ENCODE peak calls at places on chromosomes 4 and X, in eight cellular contexts. One of them, this sample, is unnamed.

GRCh38 chrX:140762061-140762460 is 52.5 kb downstream of the LINC00632 start:
- DNase-seq in GM12865: peak; percentile 31
- DNase-seq in kidney: no peak
- DNase-seq in adrenal gland: peak; percentile 37
- DNase-seq in fibroblast of lung: peak; percentile 64
- DNase-seq in H7: peak; percentile 29
- DNase-seq in ovary: peak; percentile 23
- DNase-seq in cardiac muscle cell: peak; percentile 67
- DNase-seq in this sample: no peak

GRCh38 chr4:73589261-73589847 is 30.9 kb downstream of the RASSF6 start:
- DNase-seq in GM12865: peak; percentile 58
- DNase-seq in kidney: no peak
- DNase-seq in adrenal gland: no peak
- DNase-seq in fibroblast of lung: peak; percentile 76
- DNase-seq in H7: no peak
- DNase-seq in ovary: no peak
- DNase-seq in cardiac muscle cell: no peak
- DNase-seq in this sample: no peak

GRCh38 chr4:73901031-73901430 is 31.8 kb downstream of the CXCL1 start:
- DNase-seq in GM12865: no peak
- DNase-seq in kidney: no peak
- DNase-seq in adrenal gland: no peak
- DNase-seq in fibroblast of lung: peak; percentile 93
- DNase-seq in H7: no peak
- DNase-seq in ovary: no peak
- DNase-seq in cardiac muscle cell: no peak
- DNase-seq in this sample: no peak

GRCh38 chr4:4782969-4783368 is 76.5 kb upstream of the MSX1 start:
- DNase-seq in GM12865: no peak
- DNase-seq in kidney: no peak
- DNase-seq in adrenal gland: no peak
- DNase-seq in fibroblast of lung: no peak
- DNase-seq in H7: no peak
- DNase-seq in ovary: no peak
- DNase-seq in cardiac muscle cell: no peak
- DNase-seq in this sample: no peak

GRCh38 chr4:124178449-124179021 is 534.0 kb downstream of the ANKRD50 start:
- DNase-seq in GM12865: no peak
- DNase-seq in kidney: no peak
- DNase-seq in adrenal gland: no peak
- DNase-seq in fibroblast of lung: peak; percentile 61
- DNase-seq in H7: no peak
- DNase-seq in ovary: no peak
- DNase-seq in cardiac muscle cell: no peak
- DNase-seq in this sample: no peak

GRCh38 chr4:139659735-139660424 is 5.7 kb upstream of the MGST2 start:
- DNase-seq in GM12865: no peak
- DNase-seq in kidney: no peak
- DNase-seq in adrenal gland: no peak
- DNase-seq in fibroblast of lung: no peak
- DNase-seq in H7: no peak
- DNase-seq in ovary: no peak
- DNase-seq in cardiac muscle cell: no peak
- DNase-seq in this sample: no peak

GRCh38 chrX:78595901-78596502 is 63.1 kb downstream of the RTL3 start:
- DNase-seq in GM12865: peak; percentile 35
- DNase-seq in kidney: no peak
- DNase-seq in adrenal gland: no peak
- DNase-seq in fibroblast of lung: no peak
- DNase-seq in H7: no peak
- DNase-seq in ovary: no peak
- DNase-seq in cardiac muscle cell: peak; percentile 9
- DNase-seq in this sample: no peak

GRCh38 chr4:90127223-90127705 is at the start of gene CCSER1:
- DNase-seq in GM12865: peak; percentile 83
- DNase-seq in kidney: peak; percentile 93
- DNase-seq in adrenal gland: peak; percentile 49
- DNase-seq in fibroblast of lung: peak; percentile 79
- DNase-seq in H7: peak; percentile 66
- DNase-seq in ovary: peak; percentile 38
- DNase-seq in cardiac muscle cell: peak; percentile 74
- DNase-seq in this sample: peak; percentile 11

GRCh38 chr4:56731857-56732256 is 50.8 kb upstream of the HOPX start:
- DNase-seq in GM12865: no peak
- DNase-seq in kidney: no peak
- DNase-seq in adrenal gland: no peak
- DNase-seq in fibroblast of lung: no peak
- DNase-seq in H7: peak; percentile 51
- DNase-seq in ovary: no peak
- DNase-seq in cardiac muscle cell: no peak
- DNase-seq in this sample: no peak

GRCh38 chr4:25813705-25814104 is 49.1 kb downstream of the SEL1L3 start:
- DNase-seq in GM12865: no peak
- DNase-seq in kidney: no peak
- DNase-seq in adrenal gland: no peak
- DNase-seq in fibroblast of lung: peak; percentile 90
- DNase-seq in H7: no peak
- DNase-seq in ovary: no peak
- DNase-seq in cardiac muscle cell: no peak
- DNase-seq in this sample: no peak

GRCh38 chrX:131792356-131792749 is 230.7 kb upstream of the STK26 start:
- DNase-seq in GM12865: peak; percentile 47
- DNase-seq in kidney: peak; percentile 93
- DNase-seq in adrenal gland: peak; percentile 93
- DNase-seq in fibroblast of lung: peak; percentile 83
- DNase-seq in H7: no peak
- DNase-seq in ovary: peak; percentile 93
- DNase-seq in cardiac muscle cell: no peak
- DNase-seq in this sample: no peak

GRCh38 chrX:118652717-118653116 is 74.7 kb upstream of the IL13RA1 start:
- DNase-seq in GM12865: no peak
- DNase-seq in kidney: no peak
- DNase-seq in adrenal gland: no peak
- DNase-seq in fibroblast of lung: peak; percentile 20
- DNase-seq in H7: no peak
- DNase-seq in ovary: no peak
- DNase-seq in cardiac muscle cell: no peak
- DNase-seq in this sample: no peak

GRCh38 chrX:118654331-118654730 is 73.1 kb upstream of the IL13RA1 start:
- DNase-seq in GM12865: no peak
- DNase-seq in kidney: no peak
- DNase-seq in adrenal gland: no peak
- DNase-seq in fibroblast of lung: no peak
- DNase-seq in H7: no peak
- DNase-seq in ovary: no peak
- DNase-seq in cardiac muscle cell: no peak
- DNase-seq in this sample: no peak

GRCh38 chrX:118660085-118660484 is 67.3 kb upstream of the IL13RA1 start:
- DNase-seq in GM12865: no peak
- DNase-seq in kidney: no peak
- DNase-seq in adrenal gland: no peak
- DNase-seq in fibroblast of lung: no peak
- DNase-seq in H7: no peak
- DNase-seq in ovary: no peak
- DNase-seq in cardiac muscle cell: no peak
- DNase-seq in this sample: no peak

GRCh38 chrX:118655561-118656246 is 71.7 kb upstream of the IL13RA1 start:
- DNase-seq in GM12865: no peak
- DNase-seq in kidney: no peak
- DNase-seq in adrenal gland: no peak
- DNase-seq in fibroblast of lung: peak; percentile 59
- DNase-seq in H7: no peak
- DNase-seq in ovary: no peak
- DNase-seq in cardiac muscle cell: no peak
- DNase-seq in this sample: no peak

GRCh38 chrX:118657413-118657812 is 70.0 kb upstream of the IL13RA1 start:
- DNase-seq in GM12865: no peak
- DNase-seq in kidney: no peak
- DNase-seq in adrenal gland: no peak
- DNase-seq in fibroblast of lung: no peak
- DNase-seq in H7: no peak
- DNase-seq in ovary: no peak
- DNase-seq in cardiac muscle cell: no peak
- DNase-seq in this sample: no peak
- H3K4me3 ChIP-seq in GM12865: no peak overlapping the region
- H3K4me3 ChIP-seq in kidney: no peak overlapping the region
- H3K4me3 ChIP-seq in adrenal gland: no peak overlapping the region
- H3K4me3 ChIP-seq in fibroblast of lung: no peak overlapping the region
- H3K4me3 ChIP-seq in H7: no peak overlapping the region
- H3K4me3 ChIP-seq in ovary: no peak overlapping the region
- H3K4me3 ChIP-seq in cardiac muscle cell: no peak overlapping the region
- H3K4me3 ChIP-seq in this sample: no peak overlapping the region

DNA sequence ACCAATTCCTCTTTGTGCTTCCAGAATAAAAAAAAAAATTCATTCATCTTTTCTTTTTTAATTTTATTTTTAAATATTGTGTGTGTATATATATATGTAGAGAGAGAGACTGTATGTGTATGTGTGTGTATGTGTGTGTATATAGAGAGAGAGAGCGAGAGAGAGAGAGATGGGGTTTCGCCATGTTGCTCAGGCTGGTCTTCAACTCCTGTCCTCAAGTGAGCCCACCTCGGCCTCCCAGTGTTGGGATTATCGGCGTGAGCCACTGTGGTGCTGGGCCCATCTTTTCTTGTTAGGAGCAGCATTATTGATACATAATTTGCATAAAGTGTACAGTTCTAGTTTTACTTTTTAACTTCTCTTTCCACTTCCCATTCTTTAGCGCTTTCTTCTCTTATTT is 33.6 kb downstream of the KDM6A start:
- DNase-seq in GM12865: no peak
- DNase-seq in kidney: no peak
- DNase-seq in adrenal gland: no peak
- DNase-seq in fibroblast of lung: no peak
- DNase-seq in H7: no peak
- DNase-seq in ovary: no peak
- DNase-seq in cardiac muscle cell: no peak
- DNase-seq in this sample: no peak
- H3K4me3 ChIP-seq in GM12865: peak overlapping the region; percentile 49
- H3K4me3 ChIP-seq in kidney: no peak overlapping the region
- H3K4me3 ChIP-seq in adrenal gland: no peak overlapping the region
- H3K4me3 ChIP-seq in fibroblast of lung: no peak overlapping the region
- H3K4me3 ChIP-seq in H7: no peak overlapping the region
- H3K4me3 ChIP-seq in ovary: no peak overlapping the region
- H3K4me3 ChIP-seq in cardiac muscle cell: no peak overlapping the region
- H3K4me3 ChIP-seq in this sample: no peak overlapping the region

DNA sequence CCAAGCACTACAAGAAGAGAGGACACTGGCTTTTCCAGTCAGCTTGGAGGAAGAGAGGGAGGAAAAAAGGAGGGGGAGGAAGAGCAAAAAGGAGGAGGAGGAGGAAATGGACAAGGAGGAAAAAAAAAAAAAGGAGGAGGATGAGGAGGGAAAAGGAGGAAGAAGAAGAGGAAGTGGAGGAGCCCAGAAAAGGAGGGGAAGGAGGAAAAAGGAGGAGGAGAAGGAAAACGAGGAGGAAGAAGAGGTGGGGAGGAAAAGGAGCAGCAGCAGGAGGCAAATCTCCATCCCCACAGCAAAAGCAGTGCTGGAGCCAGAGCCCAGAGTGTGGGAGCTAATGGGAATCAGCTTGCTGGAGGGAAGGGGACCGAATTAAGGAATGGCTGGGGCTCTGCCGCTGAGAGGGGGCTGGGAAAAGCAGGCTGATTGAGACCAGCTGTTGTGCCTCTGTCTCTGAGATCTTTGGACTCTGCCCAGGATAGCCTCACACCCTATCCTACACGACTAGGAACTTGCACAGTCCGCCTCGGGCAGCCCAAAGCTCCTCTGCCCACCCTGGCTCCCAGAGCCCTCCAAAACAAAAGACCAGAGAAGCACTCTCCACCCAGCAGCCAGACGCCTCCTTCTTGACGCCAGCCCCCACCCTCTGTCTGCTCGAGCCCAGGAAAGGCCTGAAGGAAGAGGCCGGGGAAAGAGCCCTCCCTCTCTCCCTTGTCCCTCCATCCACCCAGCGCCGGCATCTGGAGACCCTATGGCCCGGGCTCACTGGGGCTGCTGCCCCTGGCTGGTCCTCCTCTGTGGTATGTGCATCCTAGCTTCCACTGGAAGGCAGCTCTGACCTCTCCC is at the start of gene XPNPEP2:
- DNase-seq in GM12865: no peak
- DNase-seq in kidney: no peak
- DNase-seq in adrenal gland: no peak
- DNase-seq in fibroblast of lung: no peak
- DNase-seq in H7: peak; percentile 74
- DNase-seq in ovary: peak; percentile 39
- DNase-seq in cardiac muscle cell: no peak
- DNase-seq in this sample: no peak
- H3K4me3 ChIP-seq in GM12865: no peak within 1 kb of the TSS
- H3K4me3 ChIP-seq in kidney: peak within 1 kb of the TSS; percentile 54
- H3K4me3 ChIP-seq in adrenal gland: no peak within 1 kb of the TSS
- H3K4me3 ChIP-seq in fibroblast of lung: no peak within 1 kb of the TSS
- H3K4me3 ChIP-seq in H7: no peak within 1 kb of the TSS
- H3K4me3 ChIP-seq in ovary: no peak within 1 kb of the TSS
- H3K4me3 ChIP-seq in cardiac muscle cell: no peak within 1 kb of the TSS
- H3K4me3 ChIP-seq in this sample: no peak within 1 kb of the TSS

GRCh38 chrX:153657161-153657560 is 10.2 kb downstream of the DUSP9 start:
- DNase-seq in GM12865: no peak
- DNase-seq in kidney: peak; percentile 18
- DNase-seq in adrenal gland: no peak
- DNase-seq in fibroblast of lung: no peak
- DNase-seq in H7: no peak
- DNase-seq in ovary: no peak
- DNase-seq in cardiac muscle cell: no peak
- DNase-seq in this sample: no peak

GRCh38 chrX:153649915-153650782 is 3.1 kb downstream of the DUSP9 start:
- DNase-seq in GM12865: no peak
- DNase-seq in kidney: peak; percentile 59
- DNase-seq in adrenal gland: peak; percentile 8
- DNase-seq in fibroblast of lung: no peak
- DNase-seq in H7: peak; percentile 53
- DNase-seq in ovary: peak; percentile 9
- DNase-seq in cardiac muscle cell: no peak
- DNase-seq in this sample: no peak

GRCh38 chrX:153650959-153651358 is 4.0 kb downstream of the DUSP9 start:
- DNase-seq in GM12865: no peak
- DNase-seq in kidney: peak; percentile 37
- DNase-seq in adrenal gland: no peak
- DNase-seq in fibroblast of lung: no peak
- DNase-seq in H7: peak; percentile 32
- DNase-seq in ovary: no peak
- DNase-seq in cardiac muscle cell: no peak
- DNase-seq in this sample: no peak

GRCh38 chrX:153651540-153652079 is 4.6 kb downstream of the DUSP9 start:
- DNase-seq in GM12865: peak; percentile 24
- DNase-seq in kidney: peak; percentile 56
- DNase-seq in adrenal gland: peak; percentile 9
- DNase-seq in fibroblast of lung: no peak
- DNase-seq in H7: peak; percentile 70
- DNase-seq in ovary: no peak
- DNase-seq in cardiac muscle cell: no peak
- DNase-seq in this sample: no peak

DNA sequence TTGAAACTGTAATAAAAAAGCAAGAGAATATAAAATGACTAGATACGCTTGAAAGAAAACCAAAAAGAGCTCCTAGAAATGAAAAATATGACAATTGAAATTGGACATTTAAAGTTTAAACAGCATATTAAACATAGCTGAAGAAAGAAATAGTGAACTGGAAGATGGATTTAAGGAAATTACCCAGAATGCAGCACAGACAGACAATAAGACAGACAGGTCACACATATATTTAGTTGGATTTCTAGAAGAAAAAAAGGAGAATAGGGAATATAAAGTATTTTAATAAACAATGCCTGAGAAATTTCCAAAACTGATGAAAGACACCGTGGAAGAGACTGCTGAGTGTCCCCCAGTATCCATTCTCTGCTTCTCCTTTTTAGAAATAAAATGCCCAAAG is 6.6 kb downstream of the DUSP9 start:
- DNase-seq in GM12865: no peak
- DNase-seq in kidney: no peak
- DNase-seq in adrenal gland: no peak
- DNase-seq in fibroblast of lung: no peak
- DNase-seq in H7: no peak
- DNase-seq in ovary: no peak
- DNase-seq in cardiac muscle cell: no peak
- DNase-seq in this sample: no peak
- H3K4me3 ChIP-seq in GM12865: no peak overlapping the region
- H3K4me3 ChIP-seq in kidney: no peak overlapping the region
- H3K4me3 ChIP-seq in adrenal gland: no peak overlapping the region
- H3K4me3 ChIP-seq in fibroblast of lung: no peak overlapping the region
- H3K4me3 ChIP-seq in H7: no peak overlapping the region
- H3K4me3 ChIP-seq in ovary: no peak overlapping the region
- H3K4me3 ChIP-seq in cardiac muscle cell: no peak overlapping the region
- H3K4me3 ChIP-seq in this sample: no peak overlapping the region

This sample was measured in effector memory CD4-positive, alpha-beta T cell.